ENCODE peak calls at places on chromosome 21, in four cellular contexts. D is stimulated activated CD4-positive, alpha-beta T cell treated with anti-CD3 and anti-CD28 coated beads, Interleukin-2, amount 100 ng/mL, for 48 hours; R is HS-27A; V is thoracic aorta. H is an unnamed sample.

GRCh38 chr21:37606549-37606948 is 240.0 kb downstream of the DYRK1A start:
- DNase-seq in D (no peak), R (no peak), V (no peak), H (no peak)

GRCh38 chr21:45266518-45267389 is 20.9 kb downstream of the POFUT2 start:
- DNase-seq in D (peak), R (no peak), V (no peak), H (no peak)

GRCh38 chr21:24280591-24280990 is 1326.7 kb downstream of the MRPL39 start:
- DNase-seq in D (no peak), R (no peak), V (no peak), H (no peak)

GRCh38 chr21:36245115-36245514 is 74.9 kb upstream of the MORC3 start:
- DNase-seq in D (no peak), R (no peak), V (no peak), H (no peak)

GRCh38 chr21:40047993-40048730 is 180.9 kb downstream of the PCP4 start:
- DNase-seq in D (no peak), R (no peak), V (peak), H (no peak)

GRCh38 chr21:18951291-18952038 is 547.9 kb upstream of the TMPRSS15 start:
- DNase-seq in D (no peak), R (peak), V (no peak), H (peak)

GRCh38 chr21:33348728-33349127 is 24.0 kb downstream of the IFNAR1 start:
- DNase-seq in D (no peak), R (no peak), V (no peak), H (peak)

GRCh38 chr21:15908187-15908586 is 178.4 kb downstream of the USP25 start:
- DNase-seq in D (no peak), R (no peak), V (no peak), H (no peak)

GRCh38 chr21:45592208-45592619 is 50.0 kb upstream of the SLC19A1 start:
- DNase-seq in D (peak), R (no peak), V (no peak), H (no peak)

GRCh38 chr21:20086508-20086907 is 911.7 kb upstream of the NCAM2 start:
- DNase-seq in D (no peak), R (no peak), V (no peak), H (no peak)

GRCh38 chr21:43937898-43938309 is 72.9 kb downstream of the AGPAT3 start:
- DNase-seq in D (no peak), R (no peak), V (no peak), H (no peak)

GRCh38 chr21:46248827-46249226 is 20.3 kb upstream of the LSS start:
- DNase-seq in D (no peak), R (no peak), V (no peak), H (no peak)

GRCh38 chr21:37074195-37074510 is 1.1 kb downstream of the TTC3 start:
- DNase-seq in D (no peak), R (no peak), V (no peak), H (peak)

GRCh38 chr21:45403133-45403824 is 1.7 kb upstream of the COL18A1 start:
- DNase-seq in D (no peak), R (no peak), V (no peak), H (no peak)

GRCh38 chr21:44898851-44899767 is 21.6 kb downstream of the ITGB2 start:
- DNase-seq in D (no peak), R (no peak), V (no peak), H (no peak)

GRCh38 chr21:43196789-43197188 is 28.0 kb downstream of the CRYAA start:
- DNase-seq in D (no peak), R (no peak), V (no peak), H (peak)

GRCh38 chr21:41783476-41784150 is 16.8 kb upstream of the RIPK4 start:
- DNase-seq in D (no peak), R (no peak), V (no peak), H (peak)

GRCh38 chr21:45999581-46000181 is 18.1 kb downstream of the COL6A1 start:
- DNase-seq in D (no peak), R (no peak), V (no peak), H (no peak)

GRCh38 chr21:34651642-34652041 is 17.2 kb upstream of the CLIC6 start:
- DNase-seq in D (no peak), R (no peak), V (no peak), H (no peak)

GRCh38 chr21:14382486-14382834 is 486 bp downstream of the HSPA13 start:
- DNase-seq in D (peak), R (peak), V (no peak), H (peak)

GRCh38 chr21:36297938-36298572 is 21.9 kb upstream of the MORC3 start:
- DNase-seq in D (peak), R (no peak), V (no peak), H (no peak)

GRCh38 chr21:33839167-33839716 is 76.4 kb downstream of the ATP5PO start:
- DNase-seq in D (no peak), R (no peak), V (no peak), H (no peak)

GRCh38 chr21:44983421-44984206 is 43.8 kb downstream of the SLX9 start:
- DNase-seq in D (no peak), R (no peak), V (no peak), H (no peak)

GRCh38 chr21:43812139-43812821 is 22.9 kb downstream of the RRP1 start:
- DNase-seq in D (no peak), R (no peak), V (no peak), H (peak)

GRCh38 chr21:39350094-39351006 is 1.5 kb upstream of the HMGN1 start:
- DNase-seq in D (no peak), R (no peak), V (no peak), H (no peak)

GRCh38 chr21:44930543-44930981 is 9.3 kb upstream of the SLX9 start:
- DNase-seq in D (no peak), R (no peak), V (no peak), H (no peak)

GRCh38 chr21:42878678-42878992 is 704 bp downstream of the WDR4 start:
- DNase-seq in D (no peak), R (no peak), V (no peak), H (no peak)

GRCh38 chr21:42212261-42212660 is 6.7 kb upstream of the ABCG1 start:
- DNase-seq in D (no peak), R (no peak), V (no peak), H (no peak)

GRCh38 chr21:23585419-23585818 is 2021.9 kb downstream of the MRPL39 start:
- DNase-seq in D (no peak), R (no peak), V (no peak), H (no peak)

GRCh38 chr21:44758141-44758561 is 43.5 kb downstream of the UBE2G2 start:
- DNase-seq in D (no peak), R (no peak), V (no peak), H (no peak)